ENCODE peak calls at places on chromosome 18, in five cellular contexts. J is skeletal muscle cell, N is endothelial cell, H is NT2/D1, K is GM12891. S is an unnamed sample.
A peak's percentile ranks its signal among the peaks of the same experiment; 100 is the strongest.

GRCh38 chr18:13464432-13465125 is 246.0 kb downstream of the LDLRAD4 start:
- DNase-seq in H (no peak), K (peak; percentile 64), J (no peak), N (peak; percentile 52), S (peak; percentile 33)

GRCh38 chr18:63907649-63908048 is at the start of gene SERPINB10:
- DNase-seq in H (no peak), K (no peak), N (no peak), J (no peak), S (no peak)

GRCh38 chr18:64749884-64750283 is 601.0 kb upstream of the LINC00305 start:
- DNase-seq in N (no peak), J (no peak), H (no peak), K (no peak), S (no peak)

GRCh38 chr18:13610517-13610916 is 115.8 kb downstream of the FAM210A start:
- DNase-seq in N (no peak), K (no peak), J (no peak), H (no peak), S (peak; percentile 47)

GRCh38 chr18:68121308-68121707 is 593.6 kb downstream of the TMX3 start:
- DNase-seq in K (no peak), J (no peak), H (no peak), N (no peak), S (no peak)

GRCh38 chr18:4808891-4809290 is 353.8 kb upstream of the DLGAP1 start:
- DNase-seq in J (no peak), H (no peak), K (no peak), N (no peak), S (peak; percentile 62)

GRCh38 chr18:60534539-60534938 is 162.0 kb upstream of the MC4R start:
- DNase-seq in N (no peak), J (peak; percentile 37), H (no peak), K (no peak), S (no peak)

GRCh38 chr18:45951021-45951714 is 16.0 kb downstream of the EPG5 start:
- DNase-seq in J (peak; percentile 67), H (no peak), K (no peak), N (no peak), S (no peak)

GRCh38 chr18:46668135-46668534 is 11.1 kb upstream of the LOXHD1 start:
- DNase-seq in K (no peak), H (no peak), J (no peak), N (no peak), S (no peak)

GRCh38 chr18:23784811-23785245 is 95.6 kb downstream of the LAMA3 start:
- DNase-seq in K (no peak), J (peak; percentile 80), H (no peak), N (peak; percentile 22), S (no peak)

GRCh38 chr18:28767781-28768211 is 590.9 kb upstream of the CDH2 start:
- DNase-seq in N (no peak), K (no peak), H (no peak), J (peak; percentile 41), S (no peak)

GRCh38 chr18:57107141-57107832 is 39.6 kb upstream of the BOD1L2 start:
- DNase-seq in N (peak; percentile 33), J (peak; percentile 9), H (no peak), K (no peak), S (no peak)

GRCh38 chr18:12309683-12310198 is 1.7 kb downstream of the TUBB6 start:
- DNase-seq in K (no peak), H (no peak), J (no peak), N (no peak), S (no peak)

GRCh38 chr18:25457196-25457595 is 105.2 kb upstream of the ZNF521 start:
- DNase-seq in N (no peak), H (no peak), J (peak; percentile 45), K (no peak), S (no peak)

GRCh38 chr18:2569338-2570207 is 1.7 kb downstream of the METTL4 start:
- DNase-seq in K (no peak), J (no peak), H (no peak), N (no peak), S (no peak)

GRCh38 chr18:26453370-26454030 is 94.9 kb downstream of the KCTD1 start:
- DNase-seq in N (no peak), J (no peak), K (no peak), H (no peak), S (no peak)

GRCh38 chr18:8721094-8721669 is 15.8 kb downstream of the MTCL1 start:
- DNase-seq in J (no peak), N (no peak), H (no peak), K (no peak), S (no peak)

GRCh38 chr18:23703987-23704384 is 14.7 kb downstream of the LAMA3 start:
- DNase-seq in N (no peak), J (no peak), H (no peak), K (no peak), S (no peak)

GRCh38 chr18:45084207-45084606 is 403.5 kb downstream of the SETBP1 start:
- DNase-seq in K (no peak), J (peak; percentile 71), H (no peak), N (no peak), S (no peak)

GRCh38 chr18:44651453-44651852 is 29.2 kb upstream of the SETBP1 start:
- DNase-seq in H (peak; percentile 2), J (peak; percentile 71), K (no peak), N (no peak), S (peak; percentile 70)

GRCh38 chr18:57885931-57886330 is 82.8 kb upstream of the ATP8B1 start:
- DNase-seq in J (no peak), N (no peak), H (no peak), K (no peak), S (no peak)

GRCh38 chr18:44589709-44590108 is 91.0 kb upstream of the SETBP1 start:
- DNase-seq in N (no peak), H (no peak), J (peak; percentile 39), K (no peak), S (no peak)

GRCh38 chr18:10072659-10073309 is 159.0 kb downstream of the VAPA start:
- DNase-seq in H (no peak), N (no peak), K (no peak), J (no peak), S (no peak)

GRCh38 chr18:52992041-52992440 is 652.0 kb downstream of the DCC start:
- DNase-seq in N (peak; percentile 36), H (peak; percentile 18), K (no peak), J (no peak), S (peak; percentile 71)

GRCh38 chr18:56096861-56097260 is 508.9 kb upstream of the TCF4 start:
- DNase-seq in J (no peak), N (no peak), H (no peak), K (no peak), S (no peak)

GRCh38 chr18:43279015-43279758 is 1.9 kb upstream of the SYT4 start:
- DNase-seq in N (no peak), J (peak; percentile 6), H (peak; percentile 65), K (no peak), S (peak; percentile 72)

GRCh38 chr18:63962137-63962536 is 7.7 kb upstream of the SERPINB8 start:
- DNase-seq in H (no peak), N (no peak), J (no peak), K (no peak), S (no peak)

GRCh38 chr18:74454279-74454741 is 2.8 kb downstream of the DIPK1C start:
- DNase-seq in H (no peak), N (no peak), J (no peak), K (no peak), S (no peak)

GRCh38 chr18:48853588-48853987 is 97.2 kb downstream of the SMAD7 start:
- DNase-seq in K (no peak), N (no peak), H (no peak), J (no peak), S (no peak)

GRCh38 chr18:44637210-44638051 is 43.3 kb upstream of the SETBP1 start:
- DNase-seq in H (no peak), K (no peak), J (no peak), N (no peak), S (no peak)

GRCh38 chr18:27954226-27954625 is 222.7 kb downstream of the CDH2 start:
- DNase-seq in J (peak; percentile 88), N (no peak), H (no peak), K (no peak), S (no peak)

GRCh38 chr18:59357928-59358327 is 1.1 kb downstream of the LMAN1 start:
- DNase-seq in K (no peak), H (no peak), N (no peak), J (peak; percentile 36), S (no peak)

GRCh38 chr18:23106575-23106974 is 28.7 kb upstream of the CABLES1 start:
- DNase-seq in H (no peak), N (no peak), K (no peak), J (peak; percentile 92), S (no peak)

GRCh38 chr18:48547456-48548403 is 8.9 kb downstream of the CTIF start:
- DNase-seq in K (no peak), H (no peak), J (peak; percentile 70), N (no peak), S (peak; percentile 88)

GRCh38 chr18:41162191-41162590 is 792.8 kb upstream of the PIK3C3 start:
- DNase-seq in K (no peak), N (no peak), J (no peak), H (no peak), S (no peak)

GRCh38 chr18:70931942-70932814 is 643.3 kb downstream of the SOCS6 start:
- DNase-seq in J (no peak), H (no peak), N (no peak), K (no peak), S (no peak)

GRCh38 chr18:41378628-41379027 is 576.4 kb upstream of the PIK3C3 start:
- DNase-seq in J (no peak), H (no peak), N (no peak), K (no peak), S (no peak)

GRCh38 chr18:59124370-59124704 is 15.3 kb upstream of the SEC11C start:
- DNase-seq in K (no peak), N (no peak), J (no peak), H (no peak), S (no peak)

GRCh38 chr18:24941164-24941951 is 410.6 kb downstream of the ZNF521 start:
- DNase-seq in H (no peak), J (no peak), K (no peak), N (no peak), S (no peak)

GRCh38 chr18:51149605-51150429 is 47.7 kb downstream of the MEX3C start:
- DNase-seq in J (peak; percentile 5), H (no peak), N (no peak), K (no peak), S (no peak)